ENCODE peak calls at places on chromosomes 16 and 17, in eight cellular contexts. T, A, K, E, P, B, W and Q are unnamed samples.

GRCh38 chr16:85104821-85105391 is 7.4 kb downstream of the CIBAR2 start:
- DNase-seq in T (peak), A (no peak), K (no peak), E (no peak), P (no peak), B (no peak), W (no peak), Q (peak)

GRCh38 chr17:76781056-76781982 is 43.4 kb downstream of the MFSD11 start:
- DNase-seq in T (no peak), A (no peak), K (no peak), E (no peak), P (no peak), B (no peak), W (no peak), Q (no peak)

GRCh38 chr17:49227436-49228261 is 2.9 kb downstream of the PHOSPHO1 start:
- DNase-seq in T (peak), A (no peak), K (peak), E (peak), P (peak), B (peak), W (peak), Q (peak)

GRCh38 chr17:36544049-36544319 is 735 bp upstream of the GGNBP2 start:
- DNase-seq in T (no peak), A (no peak), K (peak), E (peak), P (no peak), B (no peak), W (no peak), Q (no peak)

GRCh38 chr17:63998721-63999679 is 849 bp downstream of the PRR29 start:
- DNase-seq in T (no peak), A (no peak), K (no peak), E (no peak), P (no peak), B (no peak), W (no peak), Q (no peak)

GRCh38 chr17:69654981-69655581 is 240.6 kb downstream of the MAP2K6 start:
- DNase-seq in T (peak), A (no peak), K (no peak), E (peak), P (no peak), B (no peak), W (no peak), Q (no peak)

GRCh38 chr16:724188-725040 is 1.8 kb downstream of the CCDC78 start:
- DNase-seq in T (no peak), A (no peak), K (peak), E (no peak), P (no peak), B (no peak), W (no peak), Q (no peak)

GRCh38 chr17:77174928-77175720 is 34.4 kb downstream of the SEC14L1 start:
- DNase-seq in T (no peak), A (no peak), K (no peak), E (no peak), P (no peak), B (no peak), W (no peak), Q (no peak)

GRCh38 chr17:72985882-72986720 is 106.4 kb downstream of the SLC39A11 start:
- DNase-seq in T (peak), A (no peak), K (peak), E (peak), P (peak), B (peak), W (peak), Q (peak)

GRCh38 chr17:69254187-69254586 is 25.6 kb upstream of the ABCA10 start:
- DNase-seq in T (no peak), A (no peak), K (no peak), E (peak), P (no peak), B (no peak), W (no peak), Q (no peak)

GRCh38 chr16:28985611-28986041 is 774 bp downstream of the LAT start:
- DNase-seq in T (no peak), A (no peak), K (no peak), E (no peak), P (no peak), B (no peak), W (no peak), Q (no peak)

GRCh38 chr17:68432086-68432864 is 25.0 kb downstream of the WIPI1 start:
- DNase-seq in T (no peak), A (no peak), K (peak), E (no peak), P (no peak), B (no peak), W (no peak), Q (no peak)

GRCh38 chr17:16428098-16428882 is 12.9 kb downstream of the TRPV2 start:
- DNase-seq in T (no peak), A (no peak), K (no peak), E (peak), P (no peak), B (peak), W (peak), Q (no peak)

GRCh38 chr17:82983510-82984248 is 95.7 kb upstream of the METRNL start:
- DNase-seq in T (no peak), A (no peak), K (no peak), E (no peak), P (no peak), B (no peak), W (no peak), Q (no peak)

GRCh38 chr17:3976675-3977171 is 12.5 kb upstream of the ATP2A3 start:
- DNase-seq in T (no peak), A (no peak), K (peak), E (no peak), P (no peak), B (no peak), W (no peak), Q (no peak)

GRCh38 chr16:85555549-85556455 is 57.3 kb upstream of the GSE1 start:
- DNase-seq in T (peak), A (no peak), K (peak), E (no peak), P (no peak), B (no peak), W (no peak), Q (peak)

GRCh38 chr17:75457047-75457654 is 716 bp downstream of the TMEM94 start:
- DNase-seq in T (peak), A (no peak), K (peak), E (peak), P (no peak), B (no peak), W (peak), Q (peak)